ENCODE peak calls at places on chromosomes 2 and 18, in seven cellular contexts. L is CD8-positive, alpha-beta T cell; M is caudate nucleus; O is left colon; S is RWPE1; I is neural crest cell; J is heart left ventricle. X is an unnamed sample.

GRCh38 chr18:48490641-48491040 is 48.2 kb upstream of the CTIF start:
- DNase-seq in L (no peak), M (no peak), O (no peak), S (no peak), I (no peak), J (no peak), X (no peak)

GRCh38 chr18:49901862-49902340 is 88.6 kb upstream of the ACAA2 start:
- DNase-seq in L (no peak), M (no peak), O (no peak), S (no peak), I (no peak), J (no peak), X (no peak)

GRCh38 chr18:44507729-44508325 is 172.9 kb upstream of the SETBP1 start:
- DNase-seq in L (no peak), M (no peak), O (peak), S (no peak), I (no peak), J (peak), X (no peak)

GRCh38 chr2:10680957-10681356 is 8.8 kb downstream of the NOL10 start:
- DNase-seq in L (no peak), M (no peak), O (no peak), S (no peak), I (no peak), J (no peak), X (no peak)

GRCh38 chr2:22854588-22854987 is 530.4 kb upstream of the KLHL29 start:
- DNase-seq in L (no peak), M (no peak), O (no peak), S (no peak), I (no peak), J (no peak), X (no peak)

GRCh38 chr2:26668041-26668440 is 24.5 kb upstream of the KCNK3 start:
- DNase-seq in L (no peak), M (no peak), O (no peak), S (no peak), I (no peak), J (no peak), X (no peak)

GRCh38 chr2:217054791-217055190 is 194.9 kb upstream of the TNP1 start:
- DNase-seq in L (no peak), M (no peak), O (no peak), S (no peak), I (no peak), J (no peak), X (no peak)

GRCh38 chr2:159996792-159997546 is 65.4 kb downstream of the PLA2R1 start:
- DNase-seq in L (no peak), M (no peak), O (no peak), S (no peak), I (no peak), J (no peak), X (no peak)

GRCh38 chr2:162153608-162154224 is 1.7 kb upstream of the GCG start:
- DNase-seq in L (peak), M (peak), O (peak), S (peak), I (peak), J (no peak), X (peak)

GRCh38 chr18:36511791-36512352 is 214.4 kb downstream of the FHOD3 start:
- DNase-seq in L (no peak), M (no peak), O (peak), S (no peak), I (no peak), J (no peak), X (peak)

GRCh38 chr2:209600257-209601180 is 171.1 kb upstream of the UNC80 start:
- DNase-seq in L (no peak), M (no peak), O (no peak), S (no peak), I (no peak), J (no peak), X (no peak)

GRCh38 chr2:128300151-128300550 is 18.5 kb downstream of the HS6ST1 start:
- DNase-seq in L (no peak), M (no peak), O (no peak), S (no peak), I (no peak), J (no peak), X (no peak)

GRCh38 chr2:9789371-9789770 is 53.9 kb upstream of the TAF1B start:
- DNase-seq in L (no peak), M (no peak), O (no peak), S (no peak), I (no peak), J (no peak), X (no peak)

GRCh38 chr18:49207373-49207772 is 253.1 kb downstream of the DYM start:
- DNase-seq in L (no peak), M (no peak), O (no peak), S (peak), I (no peak), J (no peak), X (peak)

GRCh38 chr2:237673130-237673921 is 45.9 kb downstream of the LRRFIP1 start:
- DNase-seq in L (peak), M (peak), O (peak), S (peak), I (no peak), J (peak), X (peak)

GRCh38 chr2:9946076-9946475 is 5.4 kb upstream of the GRHL1 start:
- DNase-seq in L (no peak), M (no peak), O (no peak), S (no peak), I (no peak), J (no peak), X (no peak)

GRCh38 chr2:105409717-105410116 is 10.9 kb upstream of the FHL2 start:
- DNase-seq in L (no peak), M (no peak), O (peak), S (peak), I (no peak), J (peak), X (peak)

GRCh38 chr2:64143154-64144056 is 815 bp downstream of the PELI1 start:
- DNase-seq in L (no peak), M (peak), O (no peak), S (peak), I (no peak), J (no peak), X (peak)

GRCh38 chr2:233235977-233236376 is 15.5 kb upstream of the ATG16L1 start:
- DNase-seq in L (no peak), M (no peak), O (no peak), S (no peak), I (no peak), J (no peak), X (no peak)

GRCh38 chr2:70616168-70616694 is 62.6 kb upstream of the TGFA start:
- DNase-seq in L (no peak), M (no peak), O (peak), S (peak), I (no peak), J (no peak), X (no peak)

GRCh38 chr2:27681844-27682243 is 18.2 kb downstream of the SLC4A1AP start:
- DNase-seq in L (no peak), M (no peak), O (no peak), S (no peak), I (no peak), J (no peak), X (peak)

GRCh38 chr2:167489307-167489706 is 601.0 kb downstream of the XIRP2 start:
- DNase-seq in L (no peak), M (no peak), O (no peak), S (no peak), I (no peak), J (no peak), X (no peak)

GRCh38 chr18:12041561-12041960 is 52.1 kb upstream of the ANKRD62 start:
- DNase-seq in L (no peak), M (no peak), O (no peak), S (peak), I (no peak), J (no peak), X (no peak)